ENCODE peak calls at places on chromosome 22, in nine cellular contexts. E is transverse colon, Y is cardiac muscle cell, K is thoracic aorta, M is AG04450, Q is dorsolateral prefrontal cortex, T is psoas muscle, A is OCI-LY7, H is GM23338. F is an unnamed sample.

GRCh38 chr22:36298118-36298517 is 45.2 kb downstream of the APOL1 start:
- DNase-seq in E (no peak), Y (no peak), K (no peak), M (no peak), Q (no peak), T (no peak), A (no peak), H (no peak), F (no peak)

GRCh38 chr22:39498368-39498767 is 3.7 kb upstream of the MIEF1 start:
- DNase-seq in E (no peak), Y (peak), K (no peak), M (no peak), Q (no peak), T (no peak), A (no peak), H (no peak), F (no peak)

GRCh38 chr22:29079218-29079901 is 6.5 kb downstream of the KREMEN1 start:
- DNase-seq in E (peak), Y (no peak), K (no peak), M (no peak), Q (no peak), T (no peak), A (no peak), H (no peak), F (no peak)

GRCh38 chr22:21991309-21991596 is 8.7 kb upstream of the TOP3B start:
- DNase-seq in E (no peak), Y (no peak), K (no peak), M (no peak), Q (no peak), T (no peak), A (no peak), H (no peak), F (peak)

GRCh38 chr22:29625090-29625825 is 21.8 kb downstream of the NF2 start:
- DNase-seq in E (peak), Y (peak), K (no peak), M (no peak), Q (peak), T (peak), A (peak), H (peak), F (peak)

GRCh38 chr22:23033116-23033905 is 37.0 kb upstream of the GNAZ start:
- DNase-seq in E (no peak), Y (no peak), K (no peak), M (no peak), Q (no peak), T (no peak), A (peak), H (no peak), F (no peak)

GRCh38 chr22:36839356-36840073 is 21.3 kb upstream of the NCF4 start:
- DNase-seq in E (no peak), Y (peak), K (no peak), M (no peak), Q (no peak), T (no peak), A (no peak), H (no peak), F (no peak)

GRCh38 chr22:50087646-50088045 is 2.2 kb upstream of the MOV10L1 start:
- DNase-seq in E (no peak), Y (no peak), K (no peak), M (no peak), Q (peak), T (no peak), A (no peak), H (no peak), F (no peak)

GRCh38 chr22:19568337-19569311 is 44.4 kb upstream of the CLDN5 start:
- DNase-seq in E (no peak), Y (peak), K (no peak), M (peak), Q (no peak), T (no peak), A (no peak), H (no peak), F (no peak)

GRCh38 chr22:35023692-35024363 is 42.1 kb upstream of the ISX start:
- DNase-seq in E (peak), Y (peak), K (no peak), M (no peak), Q (peak), T (peak), A (peak), H (peak), F (peak)

GRCh38 chr22:22349455-22349836 is 104.9 kb downstream of the VPREB1 start:
- DNase-seq in E (no peak), Y (no peak), K (no peak), M (no peak), Q (no peak), T (no peak), A (no peak), H (peak), F (no peak)

GRCh38 chr22:38214248-38215056 is 12.7 kb downstream of the MAFF start:
- DNase-seq in E (peak), Y (peak), K (no peak), M (no peak), Q (peak), T (peak), A (peak), H (peak), F (peak)

GRCh38 chr22:41825376-41825775 is 7.5 kb upstream of the SREBF2 start:
- DNase-seq in E (no peak), Y (peak), K (no peak), M (no peak), Q (no peak), T (no peak), A (no peak), H (no peak), F (no peak)

GRCh38 chr22:41827671-41828070 is 5.2 kb upstream of the SREBF2 start:
- DNase-seq in E (no peak), Y (no peak), K (no peak), M (no peak), Q (no peak), T (no peak), A (no peak), H (no peak), F (no peak)

GRCh38 chr22:41828516-41828915 is 4.4 kb upstream of the SREBF2 start:
- DNase-seq in E (peak), Y (no peak), K (no peak), M (no peak), Q (no peak), T (no peak), A (no peak), H (no peak), F (no peak)

GRCh38 chr22:41826001-41826400 is 6.9 kb upstream of the SREBF2 start:
- DNase-seq in E (no peak), Y (no peak), K (no peak), M (no peak), Q (no peak), T (no peak), A (no peak), H (no peak), F (no peak)

GRCh38 chr22:41826430-41827383 is 6.2 kb upstream of the SREBF2 start:
- DNase-seq in E (peak), Y (no peak), K (no peak), M (no peak), Q (no peak), T (peak), A (no peak), H (no peak), F (no peak)
- H3K27ac ChIP-seq in E (peak), Y (peak), K (no peak), M (no peak), Q (peak), T (peak), A (no peak), H (no peak), F (no peak)

DNA sequence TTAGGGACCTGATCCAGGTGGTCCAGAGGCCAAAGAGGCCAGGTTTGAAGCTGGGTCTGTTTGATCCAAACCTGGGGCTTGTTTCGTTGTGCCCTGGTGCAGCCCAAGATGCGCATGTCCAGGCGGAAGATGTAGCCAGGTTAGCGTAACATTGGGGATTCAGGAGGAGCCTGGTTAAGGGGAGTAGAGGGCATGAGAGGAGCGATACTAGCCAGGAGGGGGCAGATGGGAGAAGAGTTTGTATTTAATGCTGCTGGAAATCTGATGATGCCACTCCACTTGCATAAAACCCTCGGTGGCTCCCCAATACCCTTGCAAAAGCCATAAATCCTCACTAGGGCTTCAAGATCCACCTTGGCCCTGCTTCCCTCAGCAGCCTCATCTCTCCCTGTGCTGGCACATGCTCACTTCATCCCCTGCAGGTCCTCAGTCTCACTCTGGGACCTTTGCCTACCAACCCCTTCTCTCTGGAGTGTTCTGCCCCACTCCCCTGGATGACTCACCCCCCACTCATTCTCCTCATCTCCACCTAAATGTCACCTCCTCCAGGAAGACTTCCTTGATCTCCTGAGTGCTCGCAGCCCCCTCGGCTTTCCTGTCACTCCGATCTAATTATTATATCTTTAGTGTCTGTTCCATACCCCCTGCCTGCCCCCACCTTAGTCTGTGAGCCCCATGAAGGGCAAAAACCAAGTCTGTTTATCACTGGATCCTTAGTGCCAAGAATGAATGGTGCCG is 95.9 kb downstream of the MIAT start:
- DNase-seq in E (no peak), Y (no peak), K (no peak), M (no peak), Q (no peak), T (no peak), A (no peak), H (peak), F (no peak)
- TF ChIP-seq CTCF in E (no peak), Y (no peak), K (no peak), M (peak), Q (no peak), T (no peak), A (no peak), H (peak), F (no peak)

GRCh38 chr22:44753189-44754042 is 1.0 kb downstream of the ARHGAP8 start:
- DNase-seq in E (no peak), Y (peak), K (no peak), M (no peak), Q (no peak), T (no peak), A (no peak), H (peak), F (no peak)
- H3K27ac ChIP-seq in E (peak), Y (no peak), K (no peak), M (no peak), Q (no peak), T (no peak), A (no peak), H (peak), F (peak)

DNA sequence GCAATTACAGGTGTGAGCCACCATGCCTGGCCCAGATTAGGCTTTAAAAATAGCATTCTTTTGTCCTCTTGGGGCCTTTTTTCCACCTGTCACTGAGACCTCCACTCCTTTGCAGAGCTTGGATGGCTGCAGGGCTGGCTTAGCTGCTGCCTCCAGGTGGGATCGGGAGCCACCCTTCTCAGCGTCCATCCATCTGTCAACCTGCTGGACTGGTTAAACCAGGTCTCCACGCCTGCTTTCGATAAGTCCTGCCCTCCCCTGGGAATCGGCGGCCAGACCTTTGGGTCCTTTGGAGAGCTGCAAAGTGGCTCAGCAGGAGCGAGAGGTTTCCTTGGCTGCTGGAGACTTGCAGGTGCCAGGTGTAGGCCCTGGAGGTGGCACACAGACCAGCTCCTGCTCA is 23.4 kb upstream of the GRAMD4 start:
- DNase-seq in E (peak), Y (no peak), K (no peak), M (no peak), Q (no peak), T (no peak), A (no peak), H (peak), F (no peak)
- TF ChIP-seq CTCF in E (no peak), Y (no peak), K (no peak), M (no peak), Q (no peak), T (no peak), A (no peak), H (no peak), F (peak)

F was measured in upper lobe of left lung.